ENCODE peak calls at places on chromosomes 16 and 17, in eight cellular contexts. One of them, this sample, is unnamed.
A peak's percentile ranks its signal among the peaks of the same experiment; 100 is the strongest.

GRCh38 chr17:50345443-50346312 is at the start of gene XYLT2:
- DNase-seq in mucosa of descending colon: peak; percentile 94
- DNase-seq in hepatocyte: peak; percentile 95
- DNase-seq in hypothalamus: peak; percentile 70
- DNase-seq in NAMALWA: peak; percentile 88
- DNase-seq in neural crest cell: peak; percentile 73
- DNase-seq in A549: peak; percentile 93
- DNase-seq in foreskin fibroblast: peak; percentile 95
- DNase-seq in this sample: peak; percentile 98

GRCh38 chr17:11814655-11815262 is 182.5 kb downstream of the ZNF18 start:
- DNase-seq in hypothalamus: no peak
- DNase-seq in NAMALWA: no peak
- DNase-seq in foreskin fibroblast: no peak
- DNase-seq in neural crest cell: no peak
- DNase-seq in hepatocyte: no peak
- DNase-seq in mucosa of descending colon: no peak
- DNase-seq in A549: no peak
- DNase-seq in this sample: no peak

GRCh38 chr17:21034350-21035235 is 8.2 kb downstream of the USP22 start:
- DNase-seq in neural crest cell: no peak
- DNase-seq in foreskin fibroblast: no peak
- DNase-seq in A549: no peak
- DNase-seq in NAMALWA: peak; percentile 66
- DNase-seq in mucosa of descending colon: no peak
- DNase-seq in hypothalamus: peak; percentile 14
- DNase-seq in hepatocyte: no peak
- DNase-seq in this sample: no peak

GRCh38 chr17:17832040-17832363 is 4.8 kb downstream of the SREBF1 start:
- DNase-seq in neural crest cell: no peak
- DNase-seq in foreskin fibroblast: no peak
- DNase-seq in mucosa of descending colon: no peak
- DNase-seq in hepatocyte: no peak
- DNase-seq in hypothalamus: no peak
- DNase-seq in A549: no peak
- DNase-seq in NAMALWA: no peak
- DNase-seq in this sample: no peak

GRCh38 chr16:70737377-70738082 is 51.7 kb upstream of the MTSS2 start:
- DNase-seq in A549: no peak
- DNase-seq in neural crest cell: no peak
- DNase-seq in hypothalamus: no peak
- DNase-seq in foreskin fibroblast: peak; percentile 99
- DNase-seq in hepatocyte: peak; percentile 79
- DNase-seq in NAMALWA: peak; percentile 96
- DNase-seq in mucosa of descending colon: peak; percentile 67
- DNase-seq in this sample: no peak

GRCh38 chr17:75325827-75326586 is 36.8 kb upstream of the SLC25A19 start:
- DNase-seq in hypothalamus: no peak
- DNase-seq in mucosa of descending colon: no peak
- DNase-seq in foreskin fibroblast: peak; percentile 59
- DNase-seq in A549: no peak
- DNase-seq in NAMALWA: no peak
- DNase-seq in hepatocyte: no peak
- DNase-seq in neural crest cell: no peak
- DNase-seq in this sample: no peak

GRCh38 chr17:38921756-38922411 is 3.5 kb upstream of the LASP1NB start:
- DNase-seq in neural crest cell: no peak
- DNase-seq in hepatocyte: no peak
- DNase-seq in foreskin fibroblast: no peak
- DNase-seq in hypothalamus: peak; percentile 18
- DNase-seq in mucosa of descending colon: no peak
- DNase-seq in A549: no peak
- DNase-seq in NAMALWA: no peak
- DNase-seq in this sample: no peak

GRCh38 chr17:17300624-17301568 is 2.3 kb upstream of the NT5M start:
- DNase-seq in hypothalamus: no peak
- DNase-seq in neural crest cell: peak; percentile 61
- DNase-seq in mucosa of descending colon: peak; percentile 56
- DNase-seq in foreskin fibroblast: peak; percentile 82
- DNase-seq in A549: peak; percentile 93
- DNase-seq in NAMALWA: peak; percentile 35
- DNase-seq in hepatocyte: peak; percentile 71
- DNase-seq in this sample: peak; percentile 76

GRCh38 chr16:15553313-15554088 is 89.5 kb downstream of the MARF1 start:
- DNase-seq in neural crest cell: no peak
- DNase-seq in mucosa of descending colon: no peak
- DNase-seq in hypothalamus: no peak
- DNase-seq in hepatocyte: no peak
- DNase-seq in foreskin fibroblast: peak; percentile 46
- DNase-seq in NAMALWA: no peak
- DNase-seq in A549: no peak
- DNase-seq in this sample: no peak